ENCODE peak calls at places on chromosomes 6 and 20, in four cellular contexts. One of them, this sample, is unnamed.

GRCh38 chr6:47787620-47788497 is 6.0 kb downstream of the OPN5 start:
- DNase-seq in naive thymus-derived CD4-positive, alpha-beta T cell: peak; percentile 52
- DNase-seq in psoas muscle: peak; percentile 65
- DNase-seq in hepatocyte: peak; percentile 86
- DNase-seq in this sample: peak; percentile 61

GRCh38 chr20:50673831-50674825 is 17.2 kb downstream of the RIPOR3 start:
- DNase-seq in naive thymus-derived CD4-positive, alpha-beta T cell: no peak
- DNase-seq in psoas muscle: no peak
- DNase-seq in hepatocyte: no peak
- DNase-seq in this sample: no peak

GRCh38 chr6:168034537-168034936 is 37.1 kb downstream of the KIF25 start:
- DNase-seq in naive thymus-derived CD4-positive, alpha-beta T cell: no peak
- DNase-seq in psoas muscle: no peak
- DNase-seq in hepatocyte: no peak
- DNase-seq in this sample: no peak

GRCh38 chr20:46063652-46064054 is 26.1 kb downstream of the NCOA5 start:
- DNase-seq in naive thymus-derived CD4-positive, alpha-beta T cell: no peak
- DNase-seq in psoas muscle: no peak
- DNase-seq in hepatocyte: no peak
- DNase-seq in this sample: no peak

GRCh38 chr20:21238400-21238799 is 64.7 kb upstream of the XRN2 start:
- DNase-seq in naive thymus-derived CD4-positive, alpha-beta T cell: no peak
- DNase-seq in psoas muscle: no peak
- DNase-seq in hepatocyte: no peak
- DNase-seq in this sample: peak; percentile 60

GRCh38 chr20:2005359-2005758 is 11.5 kb upstream of the PDYN start:
- DNase-seq in naive thymus-derived CD4-positive, alpha-beta T cell: no peak
- DNase-seq in psoas muscle: no peak
- DNase-seq in hepatocyte: no peak
- DNase-seq in this sample: no peak

GRCh38 chr6:137775192-137775591 is 91.9 kb upstream of the TNFAIP3 start:
- DNase-seq in naive thymus-derived CD4-positive, alpha-beta T cell: no peak
- DNase-seq in psoas muscle: no peak
- DNase-seq in hepatocyte: no peak
- DNase-seq in this sample: no peak

GRCh38 chr20:59042151-59042795 is at the start of gene PRELID3B:
- DNase-seq in naive thymus-derived CD4-positive, alpha-beta T cell: peak; percentile 19
- DNase-seq in psoas muscle: no peak
- DNase-seq in hepatocyte: peak; percentile 34
- DNase-seq in this sample: peak; percentile 31

GRCh38 chr6:155530219-155530834 is 74.7 kb upstream of the NOX3 start:
- DNase-seq in naive thymus-derived CD4-positive, alpha-beta T cell: peak; percentile 22
- DNase-seq in psoas muscle: no peak
- DNase-seq in hepatocyte: peak; percentile 52
- DNase-seq in this sample: peak; percentile 69

GRCh38 chr20:7993703-7994102 is 25.9 kb downstream of the TMX4 start:
- DNase-seq in naive thymus-derived CD4-positive, alpha-beta T cell: no peak
- DNase-seq in psoas muscle: no peak
- DNase-seq in hepatocyte: no peak
- DNase-seq in this sample: no peak

This sample was measured in adrenal gland.